ENCODE peak calls at places on chromosomes 12 and 14, in nine cellular contexts. U is sigmoid colon, W is HL-60, T is HepG2, V is breast epithelium, A is vagina, G is HCT116, R is transverse colon, E is spleen. N is an unnamed sample.

GRCh38 chr14:83208346-83208745 is 1674.7 kb upstream of the SEL1L start:
- DNase-seq in E (no peak), T (no peak), G (no peak), U (no peak), A (no peak), W (no peak), R (no peak), V (no peak), N (no peak)

GRCh38 chr12:49000346-49000745 is 1.2 kb upstream of the DDN start:
- DNase-seq in A (no peak), T (no peak), W (no peak), U (no peak), G (no peak), E (no peak), V (no peak), R (no peak), N (no peak)

GRCh38 chr12:117350140-117350539 is 11.3 kb downstream of the NOS1 start:
- DNase-seq in R (no peak), W (no peak), E (no peak), U (no peak), T (no peak), G (no peak), A (no peak), V (no peak), N (no peak)

GRCh38 chr12:79884401-79885006 is 50.4 kb downstream of the PPP1R12A start:
- DNase-seq in A (no peak), T (no peak), U (no peak), R (no peak), V (no peak), W (no peak), E (no peak), G (no peak), N (no peak)

GRCh38 chr12:124617615-124618014 is 50.2 kb upstream of the NCOR2 start:
- DNase-seq in A (no peak), U (no peak), V (no peak), G (no peak), R (no peak), T (no peak), W (no peak), E (no peak), N (no peak)

GRCh38 chr14:55122441-55122986 is 6.5 kb upstream of the LGALS3 start:
- DNase-seq in W (no peak), A (no peak), G (no peak), U (no peak), T (peak; percentile 34), E (no peak), R (peak; percentile 91), V (peak; percentile 50), N (no peak)

GRCh38 chr14:106511411-106512198 is 985.2 kb downstream of the TMEM121 start:
- DNase-seq in E (no peak), R (no peak), W (no peak), V (no peak), U (no peak), G (no peak), T (no peak), A (no peak), N (peak; percentile 55)

GRCh38 chr12:91616401-91616800 is 433.8 kb upstream of the DCN start:
- DNase-seq in T (no peak), G (no peak), A (no peak), U (no peak), W (no peak), V (no peak), E (no peak), R (no peak), N (no peak)

GRCh38 chr12:20210795-20211194 is 157.5 kb upstream of the PDE3A start:
- DNase-seq in V (no peak), R (no peak), U (no peak), G (no peak), T (no peak), A (no peak), W (no peak), E (no peak), N (no peak)

GRCh38 chr14:23530360-23531055 is 21.1 kb downstream of the ZFHX2 start:
- DNase-seq in A (no peak), E (peak; percentile 59), U (no peak), V (no peak), W (no peak), R (no peak), T (no peak), G (no peak), N (no peak)

GRCh38 chr12:52618866-52619265 is 507 bp upstream of the KRT73 start:
- DNase-seq in T (no peak), E (no peak), R (no peak), V (no peak), G (no peak), A (peak; percentile 65), W (no peak), U (no peak), N (peak; percentile 87)

GRCh38 chr14:23727566-23728335 is 91.6 kb downstream of the DHRS2 start:
- DNase-seq in T (peak; percentile 90), E (no peak), V (no peak), A (no peak), W (peak; percentile 5), R (no peak), U (no peak), G (peak; percentile 56), N (no peak)

GRCh38 chr12:112091563-112091962 is 17.0 kb downstream of the NAA25 start:
- DNase-seq in A (no peak), W (no peak), R (no peak), G (no peak), E (no peak), U (no peak), V (no peak), T (no peak), N (no peak)

GRCh38 chr12:49622501-49623141 is 740 bp upstream of the PRPF40B start:
- DNase-seq in W (peak; percentile 20), U (no peak), T (no peak), G (no peak), V (no peak), E (no peak), A (no peak), R (peak; percentile 47), N (no peak)

DNA sequence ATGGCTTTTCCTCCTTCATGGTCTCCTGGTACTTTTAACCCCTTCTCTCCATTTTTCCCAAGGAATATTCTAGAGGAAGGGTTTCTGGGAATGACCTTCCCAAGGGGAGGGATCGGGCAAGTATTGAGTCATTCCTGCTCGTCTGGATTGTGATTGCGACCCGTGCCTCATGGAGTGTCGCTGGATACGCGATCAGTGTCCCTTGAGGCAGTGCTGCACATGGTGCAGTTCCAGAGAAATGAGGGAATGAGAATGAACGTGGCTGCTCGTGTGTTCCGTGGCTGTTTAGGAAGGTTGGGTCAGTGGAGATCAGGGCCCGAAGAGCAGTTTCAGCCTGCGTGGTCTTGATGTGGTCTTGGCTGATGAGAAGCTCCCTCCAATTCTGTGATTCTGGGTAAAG is 234.4 kb downstream of the CACNA1C start:
- DNase-seq in V (no peak), R (no peak), A (no peak), T (no peak), E (no peak), G (no peak), U (no peak), W (no peak), N (no peak)
- TF ChIP-seq POLR2AphosphoS5 in V (peak; percentile 22), R (no peak), A (no peak), T (no peak), E (no peak), G (no peak), U (no peak), W (no peak), N (peak; percentile 7)

GRCh38 chr14:68011629-68012028 is 192.1 kb downstream of the RAD51B start:
- DNase-seq in T (no peak), A (no peak), V (no peak), G (no peak), U (no peak), W (no peak), R (no peak), E (no peak), N (no peak)
- H3K27ac ChIP-seq in T (no peak overlapping the region), A (peak overlapping the region; percentile 36), V (no peak overlapping the region), G (peak overlapping the region; percentile 34), U (peak overlapping the region; percentile 76), W (no peak overlapping the region), R (peak overlapping the region; percentile 77), E (no peak overlapping the region), N (peak overlapping the region; percentile 66)

DNA sequence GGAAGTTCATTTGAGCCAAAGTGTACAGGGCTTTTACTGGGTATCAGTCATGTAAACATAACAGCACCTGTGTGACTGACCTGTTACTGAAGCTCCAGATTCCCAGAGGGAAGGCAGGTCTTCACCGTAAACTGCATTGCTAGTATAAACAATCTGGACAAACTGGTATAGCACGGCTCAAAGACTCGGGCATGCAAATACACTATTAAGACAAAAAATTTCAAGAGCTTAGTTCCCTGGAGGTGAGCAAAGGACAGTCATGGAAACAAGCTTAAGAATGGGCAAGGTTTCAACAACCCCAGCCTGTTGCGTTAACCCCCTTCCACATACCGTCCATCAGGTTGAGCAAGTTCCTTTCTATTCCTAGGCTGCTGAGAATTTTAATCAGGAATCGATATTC is 9.4 kb downstream of the PARP11 start:
- DNase-seq in U (no peak), W (no peak), R (no peak), G (no peak), V (no peak), T (no peak), E (no peak), A (no peak), N (no peak)
- TF ChIP-seq POLR2AphosphoS5 in U (no peak), W (no peak), R (no peak), G (no peak), V (no peak), T (no peak), E (no peak), A (no peak), N (no peak)

GRCh38 chr14:69636718-69637480 is 25.5 kb downstream of the SUSD6 start:
- DNase-seq in T (no peak), R (no peak), E (no peak), V (no peak), A (no peak), G (no peak), U (no peak), W (no peak), N (no peak)

GRCh38 chr14:69636051-69636639 is 24.7 kb downstream of the SUSD6 start:
- DNase-seq in W (no peak), V (no peak), R (no peak), T (no peak), U (no peak), G (no peak), E (no peak), A (no peak), N (no peak)

GRCh38 chr14:69640931-69641330 is 29.5 kb downstream of the SUSD6 start:
- DNase-seq in T (no peak), W (no peak), V (no peak), U (no peak), E (no peak), R (no peak), G (no peak), A (no peak), N (no peak)

GRCh38 chr14:69634871-69635270 is 23.5 kb downstream of the SUSD6 start:
- DNase-seq in T (no peak), E (no peak), W (no peak), V (no peak), R (no peak), U (no peak), A (no peak), G (no peak), N (no peak)

DNA sequence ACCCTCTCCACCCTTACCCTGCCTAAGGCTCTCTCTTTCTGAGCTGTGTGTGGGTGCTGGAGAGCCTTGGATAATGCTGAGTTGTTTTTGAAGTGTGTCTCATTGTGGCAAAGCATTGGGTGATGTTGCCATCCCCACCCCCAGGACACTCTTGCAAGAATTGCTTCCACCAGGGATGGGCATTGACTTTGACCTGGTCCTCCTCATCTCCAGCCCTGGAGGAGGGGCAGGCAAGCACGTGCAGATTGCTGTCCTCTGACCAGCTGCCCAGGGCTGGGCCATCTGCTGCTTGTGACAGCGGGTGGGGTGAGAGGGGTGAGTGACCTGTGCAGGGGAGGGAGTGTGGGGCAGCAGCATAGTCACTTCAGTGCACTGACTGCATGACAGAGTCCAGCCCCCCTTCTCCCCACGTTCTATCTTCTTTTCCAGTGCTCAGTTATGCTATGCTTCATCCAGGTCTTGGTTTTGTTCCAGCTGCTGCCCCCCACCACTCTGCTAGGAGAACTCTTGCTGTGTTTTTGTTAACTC is 26.2 kb downstream of the SUSD6 start:
- DNase-seq in G (no peak), V (no peak), U (peak; percentile 72), W (no peak), R (peak; percentile 82), T (peak; percentile 60), E (peak; percentile 79), A (no peak), N (no peak)
- H3K27ac ChIP-seq in G (no peak overlapping the region), V (peak overlapping the region; percentile 74), U (peak overlapping the region; percentile 56), W (no peak overlapping the region), R (peak overlapping the region; percentile 70), T (peak overlapping the region; percentile 23), E (peak overlapping the region; percentile 66), A (peak overlapping the region; percentile 33), N (peak overlapping the region; percentile 50)

N was measured in esophagus muscularis mucosa.